ENCODE peak calls at places on chromosomes 5 and 9, in four cellular contexts. F is heart right ventricle; L is mesendoderm; Y is CD8-positive, alpha-beta T cell. B is an unnamed sample.
A peak's percentile ranks its signal among the peaks of the same experiment; 100 is the strongest.

GRCh38 chr5:66987949-66988838 is 208.4 kb downstream of the CD180 start:
- DNase-seq in L (peak; percentile 63), Y (no peak), F (no peak), B (no peak)

GRCh38 chr5:14417792-14418765 is 163.5 kb upstream of the OTULINL start:
- DNase-seq in Y (no peak), F (no peak), L (peak; percentile 77), B (no peak)

GRCh38 chr5:31664566-31664965 is 25.6 kb downstream of the PDZD2 start:
- DNase-seq in F (no peak), L (peak; percentile 95), Y (no peak), B (no peak)

GRCh38 chr5:137758719-137759312 is 4.7 kb upstream of the HNRNPA0 start:
- DNase-seq in L (no peak), F (no peak), Y (no peak), B (no peak)

GRCh38 chr9:125156551-125156950 is 13.2 kb upstream of the SCAI start:
- DNase-seq in L (no peak), F (no peak), Y (no peak), B (no peak)

GRCh38 chr5:172380992-172381643 is 73.2 kb downstream of the SH3PXD2B start:
- DNase-seq in F (peak; percentile 74), L (no peak), Y (no peak), B (peak; percentile 80)

GRCh38 chr5:66660401-66660800 is 64.2 kb downstream of the MAST4 start:
- DNase-seq in Y (no peak), F (no peak), L (no peak), B (no peak)

GRCh38 chr9:967851-968641 is 8.4 kb upstream of the DMRT3 start:
- DNase-seq in L (peak; percentile 82), F (no peak), Y (no peak), B (no peak)

GRCh38 chr5:177366528-177367322 is 9.0 kb downstream of the RGS14 start:
- DNase-seq in Y (no peak), L (peak; percentile 96), F (peak; percentile 89), B (peak; percentile 87)

GRCh38 chr9:99954841-99955240 is 48.4 kb downstream of the STX17 start:
- DNase-seq in F (no peak), Y (no peak), L (no peak), B (no peak)

GRCh38 chr5:172007153-172007794 is 836 bp upstream of the FBXW11 start:
- DNase-seq in L (peak; percentile 74), Y (peak; percentile 26), F (no peak), B (no peak)

GRCh38 chr9:105311317-105311716 is 66.9 kb downstream of the SLC44A1 start:
- DNase-seq in Y (no peak), L (no peak), F (no peak), B (no peak)

GRCh38 chr9:115651456-115651855 is 502.1 kb upstream of the PAPPA start:
- DNase-seq in L (no peak), Y (no peak), F (no peak), B (no peak)

GRCh38 chr5:8961956-8962355 is 583.9 kb downstream of the SEMA5A start:
- DNase-seq in F (no peak), L (peak; percentile 36), Y (no peak), B (no peak)

GRCh38 chr5:169416583-169417196 is 115.8 kb upstream of the SLIT3 start:
- DNase-seq in Y (no peak), L (no peak), F (peak; percentile 43), B (peak; percentile 72)

GRCh38 chr5:643351-643801 is 31.2 kb downstream of the CEP72 start:
- DNase-seq in L (no peak), F (no peak), Y (no peak), B (no peak)

GRCh38 chr9:98357921-98358535 is 102.6 kb upstream of the TBC1D2 start:
- DNase-seq in F (no peak), L (no peak), Y (no peak), B (no peak)

GRCh38 chr5:145921211-145921610 is 15.2 kb upstream of the SH3RF2 start:
- DNase-seq in F (no peak), L (no peak), Y (no peak), B (no peak)

GRCh38 chr9:4207881-4208615 is 91.8 kb downstream of the GLIS3 start:
- DNase-seq in F (no peak), L (no peak), Y (no peak), B (peak; percentile 64)

GRCh38 chr5:56175465-56175864 is 57.7 kb downstream of the ANKRD55 start:
- DNase-seq in F (no peak), Y (no peak), L (peak; percentile 95), B (peak; percentile 73)

GRCh38 chr9:20319241-20319640 is 303.1 kb downstream of the MLLT3 start:
- DNase-seq in F (no peak), Y (no peak), L (no peak), B (no peak)

GRCh38 chr5:181223041-181223728 is at the start of gene TRIM41:
- DNase-seq in L (peak; percentile 99), F (peak; percentile 99), Y (peak; percentile 97), B (peak; percentile 98)

GRCh38 chr9:111348821-111349271 is 18.8 kb upstream of the OR2K2 start:
- DNase-seq in Y (no peak), L (no peak), F (no peak), B (no peak)

GRCh38 chr9:2662496-2662895 is 40.9 kb downstream of the VLDLR start:
- DNase-seq in Y (no peak), F (no peak), L (peak; percentile 80), B (no peak)

GRCh38 chr5:52844885-52845284 is 57.2 kb downstream of the ITGA1 start:
- DNase-seq in F (no peak), L (no peak), Y (no peak), B (no peak)

GRCh38 chr5:167730121-167730520 is 561.3 kb upstream of the WWC1 start:
- DNase-seq in F (no peak), L (peak; percentile 36), Y (no peak), B (no peak)

GRCh38 chr5:169649486-169649885 is 12.4 kb downstream of the DOCK2 start:
- DNase-seq in F (no peak), L (no peak), Y (no peak), B (no peak)

GRCh38 chr9:115250646-115251045 is 132.7 kb upstream of the TNC start:
- DNase-seq in F (no peak), L (peak; percentile 80), Y (no peak), B (no peak)

GRCh38 chr5:138463335-138464017 is 1.8 kb upstream of the EGR1 start:
- DNase-seq in L (peak; percentile 52), F (no peak), Y (no peak), B (no peak)

GRCh38 chr9:20290287-20290686 is 332.0 kb downstream of the MLLT3 start:
- DNase-seq in Y (no peak), F (no peak), L (peak; percentile 36), B (no peak)

GRCh38 chr5:144276034-144276822 is 105.6 kb downstream of the KCTD16 start:
- DNase-seq in L (no peak), F (no peak), Y (no peak), B (no peak)

GRCh38 chr9:106588601-106589000 is 274.4 kb upstream of the ZNF462 start:
- DNase-seq in F (no peak), L (peak; percentile 78), Y (no peak), B (no peak)

GRCh38 chr5:59206132-59206581 is 623.3 kb downstream of the RAB3C start:
- DNase-seq in Y (no peak), F (no peak), L (no peak), B (no peak)

GRCh38 chr9:121277026-121277425 is 9.1 kb downstream of the GSN start:
- DNase-seq in L (no peak), Y (no peak), F (no peak), B (no peak)

GRCh38 chr9:121272401-121272948 is 4.5 kb downstream of the GSN start:
- DNase-seq in Y (no peak), F (no peak), L (no peak), B (no peak)

GRCh38 chr9:121275781-121276658 is 8.1 kb downstream of the GSN start:
- DNase-seq in Y (no peak), F (no peak), L (no peak), B (no peak)

GRCh38 chr9:121277518-121278275 is 9.7 kb downstream of the GSN start:
- DNase-seq in F (no peak), Y (no peak), L (no peak), B (no peak)

DNA sequence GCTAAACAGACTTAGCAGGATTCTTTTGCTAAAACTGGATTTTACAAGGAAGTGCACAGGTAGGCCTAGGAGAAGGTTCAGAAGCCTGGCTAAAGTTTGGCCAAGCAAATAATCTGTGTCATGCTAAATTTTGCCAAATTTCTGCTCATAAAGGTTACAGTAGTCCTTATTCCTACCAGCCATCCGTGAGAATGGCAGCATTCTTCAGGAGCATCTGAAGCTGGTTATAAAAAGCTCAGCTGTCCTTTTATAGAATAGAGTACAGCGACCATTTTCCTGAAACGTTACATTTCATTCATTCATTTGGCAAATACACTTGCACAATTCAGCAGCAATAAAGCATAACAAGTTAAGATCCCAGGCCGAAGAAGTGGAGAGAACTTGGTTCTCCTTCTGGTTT is 6.9 kb downstream of the GSN start:
- DNase-seq in L (no peak), F (no peak), Y (no peak), B (no peak)
- H3K27ac ChIP-seq in L (no peak overlapping the region), F (no peak overlapping the region), Y (no peak overlapping the region), B (no peak overlapping the region)

DNA sequence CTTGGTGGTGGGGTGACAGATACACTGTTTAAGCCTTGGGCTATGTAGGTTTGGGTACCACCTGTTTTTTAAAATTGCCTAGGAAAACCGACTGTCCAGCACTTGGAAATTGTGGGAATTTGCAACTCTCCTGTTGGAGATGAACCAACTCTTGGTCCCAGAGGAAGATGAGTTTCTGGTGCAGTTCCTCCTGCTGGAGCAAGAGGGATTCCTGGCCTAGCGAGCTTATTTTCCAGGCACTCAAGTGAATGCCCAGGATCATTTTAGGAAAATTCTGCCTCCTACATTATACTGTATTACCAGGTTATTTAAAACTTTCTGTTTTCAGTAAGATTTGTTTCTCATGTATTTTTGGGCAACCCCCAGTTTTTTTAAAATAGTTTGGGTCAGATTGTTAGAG is 33.7 kb downstream of the AP3S1 start:
- DNase-seq in L (peak; percentile 32), F (no peak), Y (no peak), B (no peak)
- H3K27me3 ChIP-seq in L (no peaks in the 10 kb centered on the region), F (no peaks in the 10 kb centered on the region), Y (no peaks in the 10 kb centered on the region), B (no peaks in the 10 kb centered on the region)

GRCh38 chr9:131661954-131662621 is 77.8 kb downstream of the RAPGEF1 start:
- DNase-seq in F (no peak), Y (peak; percentile 63), L (no peak), B (no peak)
- H3K4me1 ChIP-seq in F (peaks cover 55% of the 10 kb centered on the region), Y (peaks cover 41% of the 10 kb centered on the region), L (peaks cover 15% of the 10 kb centered on the region), B (no peaks in the 10 kb centered on the region)

GRCh38 chr5:10564838-10565784 is 1.2 kb downstream of the ANKRD33B start:
- DNase-seq in Y (no peak), L (peak; percentile 34), F (peak; percentile 34), B (no peak)

GRCh38 chr5:10563132-10563939 is 534 bp upstream of the ANKRD33B start:
- DNase-seq in F (peak; percentile 49), L (peak; percentile 81), Y (peak; percentile 40), B (no peak)

GRCh38 chr5:10563940-10564837 is at the start of gene ANKRD33B:
- DNase-seq in L (peak; percentile 80), F (peak; percentile 73), Y (peak; percentile 74), B (no peak)

GRCh38 chr5:10559883-10560282 is 4.0 kb upstream of the ANKRD33B start:
- DNase-seq in Y (no peak), L (peak; percentile 50), F (no peak), B (no peak)

GRCh38 chr5:10562202-10563131 is 1.4 kb upstream of the ANKRD33B start:
- DNase-seq in Y (no peak), F (no peak), L (no peak), B (no peak)
- H3K27ac ChIP-seq in Y (no peak overlapping the region), F (no peak overlapping the region), L (no peak overlapping the region), B (no peak overlapping the region)

B was measured in right atrium auricular region.